ENCODE peak calls at places on chromosomes 2 and 18, in seven cellular contexts. L is stromal cell of bone marrow; Z is stimulated activated CD4-positive, alpha-beta T cell treated with anti-CD3 and anti-CD28 coated beads, Interleukin-1b, Interleukin-23, amount 100 ng/mL, for 1 hour; O is amniotic stem cell; V is activated CD8-positive, alpha-beta memory T cell treated with anti-CD3 and anti-CD28 coated beads for 48 hours; C is MCF 10A; E is activated naive CD4-positive, alpha-beta T cell treated with anti-CD3 and anti-CD28 coated beads for 36 hours. Y is an unnamed sample.

GRCh38 chr2:16745466-16745865 is 79.8 kb upstream of the CYRIA start:
- DNase-seq in L (no peak), Z (no peak), O (no peak), V (no peak), C (peak), E (peak), Y (no peak)

GRCh38 chr18:74082476-74083070 is 65.1 kb downstream of the FBXO15 start:
- DNase-seq in L (peak), Z (peak), O (peak), V (peak), C (peak), E (peak), Y (peak)

GRCh38 chr2:40348665-40349064 is 103.2 kb downstream of the SLC8A1 start:
- DNase-seq in L (no peak), Z (no peak), O (no peak), V (no peak), C (no peak), E (no peak), Y (no peak)

GRCh38 chr2:214005337-214005736 is 405.5 kb upstream of the VWC2L start:
- DNase-seq in L (no peak), Z (no peak), O (no peak), V (no peak), C (peak), E (no peak), Y (no peak)

GRCh38 chr2:117980381-117980780 is 33.5 kb downstream of the CCDC93 start:
- DNase-seq in L (peak), Z (no peak), O (peak), V (no peak), C (no peak), E (no peak), Y (no peak)

GRCh38 chr2:73980566-73980965 is 4.1 kb upstream of the TET3 start:
- DNase-seq in L (no peak), Z (no peak), O (no peak), V (no peak), C (no peak), E (no peak), Y (no peak)

GRCh38 chr2:152499411-152499810 is 164.4 kb downstream of the FMNL2 start:
- DNase-seq in L (no peak), Z (no peak), O (no peak), V (no peak), C (no peak), E (no peak), Y (no peak)

GRCh38 chr2:124607679-124608078 is 582.6 kb downstream of the CNTNAP5 start:
- DNase-seq in L (no peak), Z (no peak), O (no peak), V (no peak), C (no peak), E (no peak), Y (no peak)

GRCh38 chr2:47534179-47534919 is 131.4 kb downstream of the MSH2 start:
- DNase-seq in L (peak), Z (no peak), O (peak), V (no peak), C (peak), E (no peak), Y (peak)

GRCh38 chr2:14716319-14716718 is 83.8 kb downstream of the LRATD1 start:
- DNase-seq in L (no peak), Z (no peak), O (no peak), V (no peak), C (no peak), E (no peak), Y (no peak)

GRCh38 chr2:69993048-69993565 is 31.7 kb upstream of the ASPRV1 start:
- DNase-seq in L (no peak), Z (no peak), O (no peak), V (no peak), C (no peak), E (no peak), Y (no peak)

GRCh38 chr2:6945087-6945813 is 28.0 kb downstream of the RNF144A start:
- DNase-seq in L (no peak), Z (no peak), O (no peak), V (no peak), C (no peak), E (no peak), Y (peak)

GRCh38 chr2:172578860-172579512 is 23.1 kb downstream of the PDK1 start:
- DNase-seq in L (no peak), Z (no peak), O (no peak), V (no peak), C (no peak), E (no peak), Y (no peak)

GRCh38 chr18:51668101-51668500 is 470.6 kb upstream of the MEX3C start:
- DNase-seq in L (peak), Z (peak), O (peak), V (peak), C (peak), E (peak), Y (peak)

GRCh38 chr2:59000796-59001195 is 759.7 kb upstream of the FANCL start:
- DNase-seq in L (no peak), Z (no peak), O (no peak), V (no peak), C (no peak), E (no peak), Y (no peak)

GRCh38 chr2:231930601-231931281 is 4.5 kb upstream of the NPPC start:
- DNase-seq in L (peak), Z (no peak), O (no peak), V (no peak), C (no peak), E (no peak), Y (no peak)

GRCh38 chr2:2699117-2699497 is 368.0 kb upstream of the MYT1L start:
- DNase-seq in L (no peak), Z (no peak), O (no peak), V (no peak), C (no peak), E (no peak), Y (no peak)

GRCh38 chr18:80247403-80247916 is at the start of gene PARD6G:
- DNase-seq in L (peak), Z (peak), O (peak), V (peak), C (peak), E (peak), Y (peak)

GRCh38 chr18:7084080-7084765 is 33.4 kb downstream of the LAMA1 start:
- DNase-seq in L (peak), Z (no peak), O (no peak), V (no peak), C (peak), E (no peak), Y (no peak)

GRCh38 chr2:214989187-214989586 is 149.2 kb downstream of the ABCA12 start:
- DNase-seq in L (no peak), Z (no peak), O (no peak), V (no peak), C (no peak), E (no peak), Y (no peak)

GRCh38 chr18:2981212-2981728 is 31.7 kb downstream of the LPIN2 start:
- DNase-seq in L (peak), Z (no peak), O (no peak), V (no peak), C (peak), E (peak), Y (no peak)